ENCODE peak calls at places on chromosomes 3 and 15, in seven cellular contexts. Z, N, X, D, C, T and O are unnamed samples.

GRCh38 chr3:40268708-40269524 is 40.6 kb upstream of the EIF1B start:
- DNase-seq in T (peak), X (no peak), Z (no peak), D (no peak), C (no peak), N (no peak), O (no peak)

GRCh38 chr3:182979719-182980191 is 583 bp downstream of the DCUN1D1 start:
- DNase-seq in C (peak), T (peak), X (no peak), N (peak), D (peak), Z (no peak), O (peak)

GRCh38 chr3:129592362-129593150 is 13.9 kb downstream of the PLXND1 start:
- DNase-seq in Z (no peak), D (no peak), T (no peak), C (peak), N (no peak), X (peak), O (peak)

GRCh38 chr15:73897441-73898261 is 24.3 kb downstream of the TBC1D21 start:
- DNase-seq in C (peak), Z (peak), T (peak), N (peak), X (peak), D (peak), O (peak)

GRCh38 chr3:45962033-45962432 is 18.8 kb downstream of the CXCR6 start:
- DNase-seq in Z (no peak), D (no peak), X (no peak), N (no peak), T (peak), C (no peak), O (no peak)

GRCh38 chr3:39724233-39724846 is 85.1 kb upstream of the MYRIP start:
- DNase-seq in C (no peak), D (no peak), X (no peak), N (no peak), Z (no peak), T (no peak), O (peak)

GRCh38 chr15:47119349-47119748 is 598.0 kb upstream of the SEMA6D start:
- DNase-seq in T (no peak), X (no peak), N (no peak), C (no peak), D (no peak), Z (no peak), O (no peak)

GRCh38 chr3:98777801-98778220 is 14.7 kb downstream of the ST3GAL6 start:
- DNase-seq in C (peak), D (no peak), X (no peak), N (peak), Z (no peak), T (no peak), O (no peak)

GRCh38 chr3:188749010-188749617 is 422.7 kb upstream of the TPRG1 start:
- DNase-seq in X (peak), C (no peak), T (peak), Z (no peak), N (no peak), D (peak), O (peak)

GRCh38 chr3:151859905-151860304 is 13.5 kb upstream of the SUCNR1 start:
- DNase-seq in Z (no peak), N (no peak), T (no peak), C (no peak), X (no peak), D (no peak), O (no peak)

GRCh38 chr3:112303811-112304325 is 9.9 kb upstream of the SLC9C1 start:
- DNase-seq in T (no peak), C (peak), X (no peak), Z (no peak), D (no peak), N (peak), O (peak)

GRCh38 chr3:175433026-175433668 is 574.0 kb downstream of the NAALADL2 start:
- DNase-seq in X (no peak), T (no peak), N (peak), Z (no peak), D (no peak), C (peak), O (no peak)

GRCh38 chr3:45092132-45093031 is 53.8 kb downstream of the CDCP1 start:
- DNase-seq in N (peak), Z (no peak), D (no peak), X (no peak), T (peak), C (peak), O (peak)

GRCh38 chr3:136503056-136503455 is 249.1 kb downstream of the STAG1 start:
- DNase-seq in T (no peak), N (no peak), C (no peak), Z (no peak), D (no peak), X (no peak), O (no peak)
- H2BK5ac ChIP-seq in T (no peak), N (no peak), C (no peak), Z (no peak), D (no peak), X (no peak), O (no peak)

GRCh38 chr15:29141206-29141907 is 128.3 kb downstream of the NSMCE3 start:
- DNase-seq in N (no peak), Z (no peak), X (peak), D (no peak), C (no peak), T (no peak), O (no peak)

GRCh38 chr15:29141908-29142747 is 127.5 kb downstream of the NSMCE3 start:
- DNase-seq in D (no peak), X (peak), C (no peak), Z (no peak), N (no peak), T (no peak), O (no peak)

GRCh38 chr15:29140475-29141172 is 129.0 kb downstream of the NSMCE3 start:
- DNase-seq in Z (no peak), X (peak), N (no peak), D (no peak), T (no peak), C (no peak), O (peak)

GRCh38 chr15:29143909-29144308 is 125.7 kb downstream of the NSMCE3 start:
- DNase-seq in Z (no peak), D (no peak), N (peak), X (no peak), T (no peak), C (peak), O (no peak)

GRCh38 chr15:29143293-29143692 is 126.3 kb downstream of the NSMCE3 start:
- DNase-seq in C (no peak), T (no peak), Z (no peak), D (no peak), N (no peak), X (no peak), O (no peak)
- H2BK5ac ChIP-seq in C (no peak), T (no peak), Z (no peak), D (no peak), N (no peak), X (no peak), O (no peak)

GRCh38 chr3:120039642-120040610 is 54.3 kb downstream of the GSK3B start:
- DNase-seq in C (no peak), X (peak), T (peak), D (no peak), N (no peak), Z (peak), O (peak)
- H2BK5ac ChIP-seq in C (no peak), X (no peak), T (no peak), D (no peak), N (no peak), Z (peak), O (no peak)

GRCh38 chr3:72892081-72892763 is 4.4 kb downstream of the GXYLT2 start:
- DNase-seq in Z (no peak), N (peak), T (no peak), D (no peak), X (no peak), C (peak), O (no peak)
- H2BK5ac ChIP-seq in Z (no peak), N (peak), T (no peak), D (no peak), X (no peak), C (no peak), O (no peak)